ENCODE peak calls at places on chromosomes 16 and 17, in seven cellular contexts. One of them, this sample, is unnamed.

GRCh38 chr16:22814330-22815105 is 556 bp downstream of the HS3ST2 start:
- DNase-seq in Calu3: no peak
- DNase-seq in fibroblast of lung: no peak
- DNase-seq in GM23338: peak
- DNase-seq in GM20000: no peak
- DNase-seq in body of pancreas: no peak
- DNase-seq in MCF 10A: no peak
- DNase-seq in this sample: no peak

GRCh38 chr16:245105-245504 is 10.5 kb downstream of the FAM234A start:
- DNase-seq in fibroblast of lung: no peak
- DNase-seq in MCF 10A: no peak
- DNase-seq in Calu3: no peak
- DNase-seq in GM20000: no peak
- DNase-seq in body of pancreas: no peak
- DNase-seq in GM23338: no peak
- DNase-seq in this sample: no peak

GRCh38 chr17:47989159-47989558 is 18.2 kb downstream of the CDK5RAP3 start:
- DNase-seq in GM23338: no peak
- DNase-seq in GM20000: no peak
- DNase-seq in fibroblast of lung: no peak
- DNase-seq in Calu3: no peak
- DNase-seq in body of pancreas: no peak
- DNase-seq in MCF 10A: no peak
- DNase-seq in this sample: no peak

GRCh38 chr17:17783825-17784598 is 52.8 kb downstream of the SREBF1 start:
- DNase-seq in GM23338: peak
- DNase-seq in MCF 10A: no peak
- DNase-seq in Calu3: no peak
- DNase-seq in GM20000: no peak
- DNase-seq in fibroblast of lung: peak
- DNase-seq in body of pancreas: peak
- DNase-seq in this sample: no peak

GRCh38 chr17:4808378-4808767 is 1.4 kb downstream of the PLD2 start:
- DNase-seq in GM20000: no peak
- DNase-seq in MCF 10A: peak
- DNase-seq in Calu3: no peak
- DNase-seq in body of pancreas: peak
- DNase-seq in fibroblast of lung: peak
- DNase-seq in GM23338: no peak
- DNase-seq in this sample: no peak

GRCh38 chr17:32590974-32591373 is 104.2 kb downstream of the CDK5R1 start:
- DNase-seq in GM23338: no peak
- DNase-seq in Calu3: no peak
- DNase-seq in MCF 10A: no peak
- DNase-seq in fibroblast of lung: no peak
- DNase-seq in body of pancreas: no peak
- DNase-seq in GM20000: no peak
- DNase-seq in this sample: no peak

GRCh38 chr17:55612691-55613141 is 101.5 kb upstream of the SMIM36 start:
- DNase-seq in Calu3: no peak
- DNase-seq in GM20000: no peak
- DNase-seq in GM23338: no peak
- DNase-seq in MCF 10A: no peak
- DNase-seq in fibroblast of lung: peak
- DNase-seq in body of pancreas: no peak
- DNase-seq in this sample: no peak

GRCh38 chr17:17759164-17759563 is 77.6 kb downstream of the SREBF1 start:
- DNase-seq in GM20000: no peak
- DNase-seq in MCF 10A: no peak
- DNase-seq in body of pancreas: no peak
- DNase-seq in fibroblast of lung: no peak
- DNase-seq in Calu3: no peak
- DNase-seq in GM23338: no peak
- DNase-seq in this sample: no peak

GRCh38 chr17:41734139-41734948 is at the start of gene HAP1:
- DNase-seq in GM20000: no peak
- DNase-seq in GM23338: peak
- DNase-seq in Calu3: peak
- DNase-seq in body of pancreas: peak
- DNase-seq in fibroblast of lung: peak
- DNase-seq in MCF 10A: peak
- DNase-seq in this sample: peak

GRCh38 chr17:48637323-48638260 is 11.4 kb upstream of the HOXB9 start:
- DNase-seq in GM23338: peak
- DNase-seq in Calu3: no peak
- DNase-seq in GM20000: no peak
- DNase-seq in fibroblast of lung: peak
- DNase-seq in body of pancreas: no peak
- DNase-seq in MCF 10A: peak
- DNase-seq in this sample: no peak

GRCh38 chr16:66475232-66475631 is 48.1 kb downstream of the BEAN1 start:
- DNase-seq in GM20000: no peak
- DNase-seq in MCF 10A: no peak
- DNase-seq in GM23338: no peak
- DNase-seq in Calu3: no peak
- DNase-seq in fibroblast of lung: no peak
- DNase-seq in body of pancreas: no peak
- DNase-seq in this sample: no peak

GRCh38 chr16:49890876-49891275 is 35.0 kb upstream of the ZNF423 start:
- DNase-seq in GM20000: no peak
- DNase-seq in Calu3: no peak
- DNase-seq in MCF 10A: no peak
- DNase-seq in fibroblast of lung: no peak
- DNase-seq in GM23338: peak
- DNase-seq in body of pancreas: no peak
- DNase-seq in this sample: no peak
- TF ChIP-seq CTCF in GM20000: no peak
- TF ChIP-seq CTCF in Calu3: no peak
- TF ChIP-seq CTCF in MCF 10A: no peak
- TF ChIP-seq CTCF in fibroblast of lung: no peak
- TF ChIP-seq CTCF in GM23338: peak
- TF ChIP-seq CTCF in body of pancreas: no peak
- TF ChIP-seq CTCF in this sample: peak

DNA sequence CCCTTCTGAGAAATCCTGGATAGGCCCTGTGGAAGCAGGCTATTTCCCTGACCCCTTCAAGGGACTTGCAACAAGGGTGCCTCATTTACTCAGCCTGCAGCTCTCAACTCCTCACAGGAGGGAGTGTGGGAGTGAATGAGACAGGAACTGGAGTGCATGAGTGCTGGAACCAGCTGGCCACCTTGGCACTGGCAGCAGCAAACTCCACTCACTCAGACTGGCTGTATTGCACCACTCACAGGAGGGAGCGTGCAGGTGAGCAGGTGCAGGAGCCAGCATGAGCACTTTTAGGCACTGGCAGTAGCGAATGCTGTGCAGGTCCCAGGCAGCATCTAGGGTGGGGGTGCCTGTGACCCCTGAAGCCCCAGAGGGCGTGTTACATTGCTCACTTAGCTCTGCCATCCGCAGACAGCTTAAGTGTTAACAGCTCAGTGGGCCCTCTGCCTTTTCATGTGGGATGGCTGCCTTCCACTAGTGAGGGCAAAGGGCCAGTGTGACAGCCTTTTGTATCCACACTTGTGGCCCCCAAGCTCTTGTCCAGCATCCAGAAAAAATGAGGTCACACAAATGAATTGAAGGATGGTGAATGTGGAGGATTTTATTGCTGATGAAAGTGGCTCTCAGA is 11.0 kb upstream of the ZNHIT3 start:
- DNase-seq in GM23338: no peak
- DNase-seq in Calu3: no peak
- DNase-seq in GM20000: no peak
- DNase-seq in body of pancreas: no peak
- DNase-seq in MCF 10A: peak
- DNase-seq in fibroblast of lung: no peak
- DNase-seq in this sample: no peak
- TF ChIP-seq CTCF in GM23338: no peak
- TF ChIP-seq CTCF in Calu3: no peak
- TF ChIP-seq CTCF in GM20000: no peak
- TF ChIP-seq CTCF in body of pancreas: no peak
- TF ChIP-seq CTCF in MCF 10A: no peak
- TF ChIP-seq CTCF in fibroblast of lung: no peak
- TF ChIP-seq CTCF in this sample: no peak

GRCh38 chr16:4693956-4694663 is 748 bp downstream of the NUDT16L1 start:
- DNase-seq in GM23338: peak
- DNase-seq in GM20000: peak
- DNase-seq in body of pancreas: peak
- DNase-seq in Calu3: peak
- DNase-seq in fibroblast of lung: peak
- DNase-seq in MCF 10A: peak
- DNase-seq in this sample: no peak

GRCh38 chr16:4696172-4696904 is 3.0 kb downstream of the NUDT16L1 start:
- DNase-seq in body of pancreas: no peak
- DNase-seq in Calu3: no peak
- DNase-seq in MCF 10A: no peak
- DNase-seq in fibroblast of lung: no peak
- DNase-seq in GM23338: no peak
- DNase-seq in GM20000: no peak
- DNase-seq in this sample: no peak

GRCh38 chr16:4693296-4693955 is at the start of gene NUDT16L1:
- DNase-seq in body of pancreas: peak
- DNase-seq in fibroblast of lung: peak
- DNase-seq in MCF 10A: peak
- DNase-seq in GM23338: peak
- DNase-seq in GM20000: peak
- DNase-seq in Calu3: peak
- DNase-seq in this sample: peak

GRCh38 chr16:4695473-4696171 is 2.3 kb downstream of the NUDT16L1 start:
- DNase-seq in body of pancreas: no peak
- DNase-seq in fibroblast of lung: no peak
- DNase-seq in GM20000: no peak
- DNase-seq in GM23338: no peak
- DNase-seq in Calu3: no peak
- DNase-seq in MCF 10A: no peak
- DNase-seq in this sample: no peak

DNA sequence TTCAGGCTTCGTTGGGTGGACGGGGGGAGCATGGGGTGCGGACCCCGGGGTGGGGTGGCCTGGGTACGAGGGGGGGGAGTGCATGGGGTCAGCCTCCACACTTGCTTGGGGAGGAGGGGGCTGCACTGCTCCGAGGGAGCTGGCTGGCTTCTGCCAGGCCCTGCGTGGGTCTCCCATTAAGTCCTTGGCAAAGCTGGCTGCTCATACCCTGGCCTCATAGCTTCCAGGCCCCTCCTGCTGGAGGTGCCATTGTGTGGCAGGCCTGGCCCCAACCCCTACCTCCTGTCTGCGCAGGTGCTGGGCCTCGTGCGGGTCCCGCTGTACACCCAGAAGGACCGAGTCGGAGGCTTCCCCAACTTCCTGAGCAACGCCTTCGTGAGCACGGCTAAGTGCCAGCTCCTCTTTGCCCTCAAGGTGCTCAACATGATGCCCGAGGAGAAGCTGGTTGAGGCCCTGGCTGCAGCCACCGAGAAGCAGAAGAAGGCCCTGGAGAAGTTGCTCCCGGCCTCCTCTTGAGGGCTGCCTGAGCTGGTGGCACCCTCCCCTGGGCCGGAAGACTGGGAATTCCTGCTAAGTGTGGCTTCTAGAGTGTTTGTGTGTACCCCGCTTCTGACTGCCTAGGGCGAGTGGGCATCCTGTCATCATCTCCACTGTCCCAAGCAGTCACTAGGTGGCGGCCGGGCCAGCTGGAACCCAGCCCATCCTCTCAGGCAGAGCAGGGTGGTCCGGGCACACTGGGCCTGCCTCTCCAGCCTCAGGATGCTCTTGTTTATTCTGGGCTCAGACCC is 1.5 kb downstream of the NUDT16L1 start:
- DNase-seq in GM20000: no peak
- DNase-seq in fibroblast of lung: no peak
- DNase-seq in MCF 10A: no peak
- DNase-seq in body of pancreas: no peak
- DNase-seq in GM23338: no peak
- DNase-seq in Calu3: no peak
- DNase-seq in this sample: no peak
- TF ChIP-seq CTCF in GM20000: no peak
- TF ChIP-seq CTCF in fibroblast of lung: no peak
- TF ChIP-seq CTCF in MCF 10A: no peak
- TF ChIP-seq CTCF in body of pancreas: no peak
- TF ChIP-seq CTCF in GM23338: peak
- TF ChIP-seq CTCF in Calu3: no peak
- TF ChIP-seq CTCF in this sample: no peak

DNA sequence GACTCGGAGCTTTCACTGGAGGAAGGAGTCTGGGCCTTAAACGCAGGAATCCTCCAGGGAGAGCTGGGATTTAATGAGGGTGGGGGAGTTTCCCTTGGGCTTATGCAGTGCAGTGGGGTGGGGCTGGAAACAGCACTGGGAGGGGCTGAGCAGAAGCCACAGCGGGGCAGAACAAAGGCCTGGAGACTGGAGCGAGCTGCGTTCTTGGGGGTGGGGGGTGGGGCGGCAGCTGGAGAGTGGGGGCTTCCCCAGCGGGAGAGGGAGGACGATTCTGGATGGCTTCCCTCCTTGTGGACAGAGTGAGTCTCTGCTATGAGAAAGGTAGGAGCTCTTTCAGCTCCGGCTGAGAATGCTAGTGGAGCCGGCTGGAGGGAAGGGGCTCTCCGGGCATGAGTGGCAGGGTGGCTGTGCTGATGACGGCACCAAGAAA is 406.0 kb downstream of the SEC14L1 start:
- DNase-seq in Calu3: no peak
- DNase-seq in GM20000: no peak
- DNase-seq in MCF 10A: no peak
- DNase-seq in fibroblast of lung: no peak
- DNase-seq in GM23338: peak
- DNase-seq in body of pancreas: no peak
- DNase-seq in this sample: no peak
- TF ChIP-seq CTCF in Calu3: no peak
- TF ChIP-seq CTCF in GM20000: no peak
- TF ChIP-seq CTCF in MCF 10A: no peak
- TF ChIP-seq CTCF in fibroblast of lung: no peak
- TF ChIP-seq CTCF in GM23338: no peak
- TF ChIP-seq CTCF in body of pancreas: no peak
- TF ChIP-seq CTCF in this sample: no peak